ENCODE peak calls at places on chromosomes 13 and 19, in six cellular contexts. One of them, this sample, is unnamed. For H3K4me1 and H3K9me3, the result is how much of the 10 kb centered on the place peaks cover.

GRCh38 chr13:63938851-63939250 is 2523.2 kb upstream of the PCDH20 start:
- DNase-seq in Peyer's patch: no peak
- DNase-seq in neural progenitor cell: no peak
- DNase-seq in CD8-positive, alpha-beta memory T cell: no peak
- DNase-seq in A673: no peak
- DNase-seq in astrocyte: no peak
- DNase-seq in this sample: no peak

GRCh38 chr19:15779756-15780476 is 7.5 kb upstream of the OR10H5 start:
- DNase-seq in Peyer's patch: no peak
- DNase-seq in neural progenitor cell: no peak
- DNase-seq in CD8-positive, alpha-beta memory T cell: no peak
- DNase-seq in A673: peak
- DNase-seq in astrocyte: no peak
- DNase-seq in this sample: no peak

GRCh38 chr19:51948979-51949378 is 21.7 kb downstream of the ZNF613 start:
- DNase-seq in Peyer's patch: no peak
- DNase-seq in neural progenitor cell: no peak
- DNase-seq in CD8-positive, alpha-beta memory T cell: no peak
- DNase-seq in A673: peak
- DNase-seq in astrocyte: peak
- DNase-seq in this sample: no peak

GRCh38 chr13:22801402-22802003 is 379.3 kb upstream of the SGCG start:
- DNase-seq in Peyer's patch: no peak
- DNase-seq in neural progenitor cell: peak
- DNase-seq in CD8-positive, alpha-beta memory T cell: no peak
- DNase-seq in A673: peak
- DNase-seq in astrocyte: no peak
- DNase-seq in this sample: no peak

GRCh38 chr19:11370744-11371143 is 3.7 kb upstream of the SWSAP1 start:
- DNase-seq in Peyer's patch: no peak
- DNase-seq in neural progenitor cell: no peak
- DNase-seq in CD8-positive, alpha-beta memory T cell: no peak
- DNase-seq in A673: no peak
- DNase-seq in astrocyte: no peak
- DNase-seq in this sample: no peak

GRCh38 chr19:2648528-2648937 is 54.0 kb downstream of the GNG7 start:
- DNase-seq in Peyer's patch: peak
- DNase-seq in neural progenitor cell: peak
- DNase-seq in CD8-positive, alpha-beta memory T cell: peak
- DNase-seq in A673: peak
- DNase-seq in astrocyte: peak
- DNase-seq in this sample: peak

GRCh38 chr19:46659151-46660007 is 1.6 kb downstream of the DACT3 start:
- DNase-seq in Peyer's patch: no peak
- DNase-seq in neural progenitor cell: peak
- DNase-seq in CD8-positive, alpha-beta memory T cell: no peak
- DNase-seq in A673: peak
- DNase-seq in astrocyte: no peak
- DNase-seq in this sample: no peak

GRCh38 chr13:113887700-113888201 is 23.9 kb upstream of the GAS6 start:
- DNase-seq in Peyer's patch: no peak
- DNase-seq in neural progenitor cell: no peak
- DNase-seq in CD8-positive, alpha-beta memory T cell: no peak
- DNase-seq in A673: no peak
- DNase-seq in astrocyte: peak
- DNase-seq in this sample: no peak

GRCh38 chr19:5001547-5002131 is 32.7 kb downstream of the KDM4B start:
- DNase-seq in Peyer's patch: no peak
- DNase-seq in neural progenitor cell: peak
- DNase-seq in CD8-positive, alpha-beta memory T cell: no peak
- DNase-seq in A673: peak
- DNase-seq in astrocyte: peak
- DNase-seq in this sample: no peak

GRCh38 chr13:96984061-96984508 is 10.2 kb downstream of the OXGR1 start:
- DNase-seq in Peyer's patch: peak
- DNase-seq in neural progenitor cell: peak
- DNase-seq in CD8-positive, alpha-beta memory T cell: no peak
- DNase-seq in A673: peak
- DNase-seq in astrocyte: no peak
- DNase-seq in this sample: no peak

GRCh38 chr19:41612483-41612882 is 14.4 kb downstream of the CEACAM4 start:
- DNase-seq in Peyer's patch: no peak
- DNase-seq in neural progenitor cell: no peak
- DNase-seq in CD8-positive, alpha-beta memory T cell: no peak
- DNase-seq in A673: no peak
- DNase-seq in astrocyte: no peak
- DNase-seq in this sample: no peak

GRCh38 chr13:32984857-32985626 is 31.2 kb upstream of the KL start:
- DNase-seq in Peyer's patch: no peak
- DNase-seq in neural progenitor cell: no peak
- DNase-seq in CD8-positive, alpha-beta memory T cell: no peak
- DNase-seq in A673: no peak
- DNase-seq in astrocyte: peak
- DNase-seq in this sample: no peak

GRCh38 chr19:13181747-13182388 is 31.7 kb downstream of the IER2 start:
- DNase-seq in Peyer's patch: no peak
- DNase-seq in neural progenitor cell: no peak
- DNase-seq in CD8-positive, alpha-beta memory T cell: peak
- DNase-seq in A673: peak
- DNase-seq in astrocyte: peak
- DNase-seq in this sample: no peak

GRCh38 chr13:28489536-28489935 is 5.4 kb downstream of the FLT1 start:
- DNase-seq in Peyer's patch: no peak
- DNase-seq in neural progenitor cell: no peak
- DNase-seq in CD8-positive, alpha-beta memory T cell: no peak
- DNase-seq in A673: peak
- DNase-seq in astrocyte: no peak
- DNase-seq in this sample: no peak

GRCh38 chr13:72970301-72970880 is 88.4 kb upstream of the KLF5 start:
- DNase-seq in Peyer's patch: no peak
- DNase-seq in neural progenitor cell: no peak
- DNase-seq in CD8-positive, alpha-beta memory T cell: no peak
- DNase-seq in A673: peak
- DNase-seq in astrocyte: no peak
- DNase-seq in this sample: no peak

GRCh38 chr13:60509601-60510386 is 112.8 kb downstream of the TDRD3 start:
- DNase-seq in Peyer's patch: no peak
- DNase-seq in neural progenitor cell: no peak
- DNase-seq in CD8-positive, alpha-beta memory T cell: no peak
- DNase-seq in A673: no peak
- DNase-seq in astrocyte: peak
- DNase-seq in this sample: no peak

GRCh38 chr13:113297370-113297871 is 382 bp downstream of the LAMP1 start:
- DNase-seq in Peyer's patch: peak
- DNase-seq in neural progenitor cell: no peak
- DNase-seq in CD8-positive, alpha-beta memory T cell: peak
- DNase-seq in A673: no peak
- DNase-seq in astrocyte: no peak
- DNase-seq in this sample: peak

GRCh38 chr19:48656840-48657474 is 11.0 kb upstream of the CA11 start:
- DNase-seq in Peyer's patch: no peak
- DNase-seq in neural progenitor cell: no peak
- DNase-seq in CD8-positive, alpha-beta memory T cell: no peak
- DNase-seq in A673: no peak
- DNase-seq in astrocyte: peak
- DNase-seq in this sample: no peak

GRCh38 chr13:50889317-50889716 is 20.3 kb upstream of the RNASEH2B start:
- DNase-seq in Peyer's patch: no peak
- DNase-seq in neural progenitor cell: no peak
- DNase-seq in CD8-positive, alpha-beta memory T cell: no peak
- DNase-seq in A673: no peak
- DNase-seq in astrocyte: no peak
- DNase-seq in this sample: no peak

GRCh38 chr13:42720858-42721219 is 60.5 kb upstream of the FAM216B start:
- DNase-seq in Peyer's patch: no peak
- DNase-seq in neural progenitor cell: no peak
- DNase-seq in CD8-positive, alpha-beta memory T cell: no peak
- DNase-seq in A673: no peak
- DNase-seq in astrocyte: no peak
- DNase-seq in this sample: no peak

GRCh38 chr13:33257786-33258185 is 27.8 kb downstream of the STARD13 start:
- DNase-seq in Peyer's patch: no peak
- DNase-seq in neural progenitor cell: no peak
- DNase-seq in CD8-positive, alpha-beta memory T cell: no peak
- DNase-seq in A673: no peak
- DNase-seq in astrocyte: no peak
- DNase-seq in this sample: no peak

GRCh38 chr13:92745233-92745632 is 481.4 kb upstream of the GPC6 start:
- DNase-seq in Peyer's patch: no peak
- DNase-seq in neural progenitor cell: no peak
- DNase-seq in CD8-positive, alpha-beta memory T cell: no peak
- DNase-seq in A673: no peak
- DNase-seq in astrocyte: peak
- DNase-seq in this sample: no peak
- H3K27ac ChIP-seq in Peyer's patch: no peak
- H3K27ac ChIP-seq in neural progenitor cell: no peak
- H3K27ac ChIP-seq in CD8-positive, alpha-beta memory T cell: no peak
- H3K27ac ChIP-seq in A673: no peak
- H3K27ac ChIP-seq in astrocyte: no peak
- H3K27ac ChIP-seq in this sample: no peak

DNA sequence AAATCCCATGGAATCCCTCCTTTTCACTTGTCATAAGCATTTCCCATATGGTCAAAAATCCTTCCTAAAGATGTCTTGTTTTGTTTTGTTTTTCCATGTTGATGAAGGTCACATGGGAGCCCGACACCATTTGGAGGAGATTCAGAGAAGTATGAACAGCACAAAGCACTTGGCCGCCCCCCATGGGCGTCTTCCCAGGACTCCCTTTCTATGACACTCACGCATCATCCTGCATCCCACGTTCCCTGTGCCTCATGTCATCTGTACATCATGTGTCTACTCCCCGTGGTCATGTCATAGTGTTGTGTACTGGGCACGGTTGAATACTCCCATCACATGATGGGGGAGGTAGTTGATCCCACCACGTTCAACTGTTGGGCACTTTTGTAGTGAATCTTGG is 2.0 kb downstream of the ZSCAN1 start:
- DNase-seq in Peyer's patch: no peak
- DNase-seq in neural progenitor cell: no peak
- DNase-seq in CD8-positive, alpha-beta memory T cell: no peak
- DNase-seq in A673: no peak
- DNase-seq in astrocyte: no peak
- DNase-seq in this sample: no peak
- H3K4me1 ChIP-seq in Peyer's patch: under half
- H3K4me1 ChIP-seq in neural progenitor cell: under half
- H3K4me1 ChIP-seq in CD8-positive, alpha-beta memory T cell: under half
- H3K4me1 ChIP-seq in A673: under half
- H3K4me1 ChIP-seq in astrocyte: under half
- H3K4me1 ChIP-seq in this sample: under half

GRCh38 chr13:95091755-95092154 is 209.5 kb downstream of the ABCC4 start:
- DNase-seq in Peyer's patch: no peak
- DNase-seq in neural progenitor cell: no peak
- DNase-seq in CD8-positive, alpha-beta memory T cell: no peak
- DNase-seq in A673: no peak
- DNase-seq in astrocyte: no peak
- DNase-seq in this sample: no peak

GRCh38 chr13:95083758-95084157 is 217.5 kb downstream of the ABCC4 start:
- DNase-seq in Peyer's patch: no peak
- DNase-seq in neural progenitor cell: no peak
- DNase-seq in CD8-positive, alpha-beta memory T cell: no peak
- DNase-seq in A673: peak
- DNase-seq in astrocyte: peak
- DNase-seq in this sample: no peak

DNA sequence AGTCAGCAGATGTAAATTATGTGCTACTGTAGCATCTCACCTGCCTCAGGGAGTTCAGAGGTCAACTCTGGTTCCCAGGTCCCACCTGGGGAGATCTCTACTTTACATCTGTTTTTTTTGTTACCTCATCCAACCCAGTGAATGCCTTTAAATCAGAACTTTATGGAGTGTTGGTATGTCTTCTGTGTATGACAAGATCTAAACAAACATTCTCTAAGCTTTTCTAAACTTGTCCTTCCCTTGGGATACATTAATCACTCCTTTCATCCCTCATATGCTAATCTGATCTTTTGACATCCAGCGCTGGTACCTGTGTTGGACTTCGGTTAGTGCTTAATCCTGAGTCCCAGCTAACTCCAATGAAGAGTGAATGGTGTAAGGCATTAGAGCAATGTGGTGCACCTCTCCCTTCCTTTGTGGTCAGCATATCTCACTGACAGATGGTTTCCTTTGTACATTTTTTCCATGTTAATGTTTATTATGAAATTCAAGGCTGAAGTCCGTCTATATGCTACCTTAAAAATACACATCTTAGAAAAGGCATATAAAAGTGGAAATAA is 213.4 kb downstream of the ABCC4 start:
- DNase-seq in Peyer's patch: no peak
- DNase-seq in neural progenitor cell: no peak
- DNase-seq in CD8-positive, alpha-beta memory T cell: no peak
- DNase-seq in A673: no peak
- DNase-seq in astrocyte: peak
- DNase-seq in this sample: no peak
- H3K9me3 ChIP-seq in Peyer's patch: under half
- H3K9me3 ChIP-seq in neural progenitor cell: under half
- H3K9me3 ChIP-seq in CD8-positive, alpha-beta memory T cell: under half
- H3K9me3 ChIP-seq in A673: under half
- H3K9me3 ChIP-seq in astrocyte: under half
- H3K9me3 ChIP-seq in this sample: under half

GRCh38 chr13:24502567-24503375 is 9.8 kb downstream of the PARP4 start:
- DNase-seq in Peyer's patch: peak
- DNase-seq in neural progenitor cell: peak
- DNase-seq in CD8-positive, alpha-beta memory T cell: no peak
- DNase-seq in A673: no peak
- DNase-seq in astrocyte: peak
- DNase-seq in this sample: no peak
- H3K27ac ChIP-seq in Peyer's patch: peak
- H3K27ac ChIP-seq in neural progenitor cell: no peak
- H3K27ac ChIP-seq in CD8-positive, alpha-beta memory T cell: no peak
- H3K27ac ChIP-seq in A673: no peak
- H3K27ac ChIP-seq in astrocyte: peak
- H3K27ac ChIP-seq in this sample: no peak

DNA sequence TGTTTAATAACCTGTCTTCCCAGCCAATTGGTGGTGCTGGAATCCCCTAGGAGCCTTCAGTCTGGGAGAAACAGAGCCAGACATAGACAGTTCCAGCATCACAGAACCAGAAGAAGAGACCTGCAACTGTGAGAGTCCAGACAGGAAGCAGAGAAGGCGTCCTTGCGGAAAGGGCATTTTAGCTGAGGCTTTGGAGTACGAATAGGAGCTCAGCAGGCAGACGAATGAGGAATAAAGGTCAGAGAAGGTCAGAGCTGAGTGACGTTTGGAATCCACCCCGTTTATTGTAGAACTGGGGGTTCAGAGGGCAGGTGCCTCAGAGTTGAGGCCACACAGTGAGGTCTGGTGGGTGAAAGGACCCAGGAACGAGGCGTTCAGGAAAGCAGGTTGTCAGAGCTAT is 5.2 kb downstream of the ARRDC2 start:
- DNase-seq in Peyer's patch: no peak
- DNase-seq in neural progenitor cell: no peak
- DNase-seq in CD8-positive, alpha-beta memory T cell: no peak
- DNase-seq in A673: no peak
- DNase-seq in astrocyte: no peak
- DNase-seq in this sample: no peak
- H3K4me1 ChIP-seq in Peyer's patch: under half
- H3K4me1 ChIP-seq in neural progenitor cell: under half
- H3K4me1 ChIP-seq in CD8-positive, alpha-beta memory T cell: half or more
- H3K4me1 ChIP-seq in A673: under half
- H3K4me1 ChIP-seq in astrocyte: under half
- H3K4me1 ChIP-seq in this sample: half or more

GRCh38 chr19:14352526-14352925 is 28.7 kb upstream of the ADGRE5 start:
- DNase-seq in Peyer's patch: no peak
- DNase-seq in neural progenitor cell: no peak
- DNase-seq in CD8-positive, alpha-beta memory T cell: no peak
- DNase-seq in A673: no peak
- DNase-seq in astrocyte: no peak
- DNase-seq in this sample: no peak
- H3K9me3 ChIP-seq in Peyer's patch: under half
- H3K9me3 ChIP-seq in neural progenitor cell: under half
- H3K9me3 ChIP-seq in CD8-positive, alpha-beta memory T cell: under half
- H3K9me3 ChIP-seq in A673: under half
- H3K9me3 ChIP-seq in astrocyte: under half
- H3K9me3 ChIP-seq in this sample: under half

GRCh38 chr19:58022283-58022660 is 11.6 kb upstream of the ZSCAN1 start:
- DNase-seq in Peyer's patch: no peak
- DNase-seq in neural progenitor cell: no peak
- DNase-seq in CD8-positive, alpha-beta memory T cell: no peak
- DNase-seq in A673: no peak
- DNase-seq in astrocyte: no peak
- DNase-seq in this sample: no peak
- H3K27ac ChIP-seq in Peyer's patch: no peak
- H3K27ac ChIP-seq in neural progenitor cell: no peak
- H3K27ac ChIP-seq in CD8-positive, alpha-beta memory T cell: no peak
- H3K27ac ChIP-seq in A673: no peak
- H3K27ac ChIP-seq in astrocyte: no peak
- H3K27ac ChIP-seq in this sample: no peak

This sample was measured in effector memory CD4-positive, alpha-beta T cell.